ENCODE peak calls at places on chromosome 15, in seven cellular contexts. S is GDM1; W is C1 segment of cervical spinal cord; G is A172; Q is upper lobe of right lung; K is fibroblast of mammary gland; F is stimulated activated effector memory CD8-positive, alpha-beta T cell treated with anti-CD3 and anti-CD28 coated beads, Interleukin-12 subunit alpha, Interleukin-12 subunit beta, amount 100 ng/mL, for 72 hours. P is an unnamed sample.

GRCh38 chr15:67178569-67179210 is 75.8 kb downstream of the AAGAB start:
- DNase-seq in K (peak; percentile 97), F (no peak), Q (no peak), S (no peak), G (peak; percentile 98), W (no peak), P (peak; percentile 96)

GRCh38 chr15:101129851-101130250 is 122.0 kb downstream of the CHSY1 start:
- DNase-seq in Q (no peak), K (no peak), S (no peak), F (no peak), G (no peak), W (no peak), P (no peak)

GRCh38 chr15:40115670-40116093 is 7.0 kb upstream of the BMF start:
- DNase-seq in K (no peak), S (peak; percentile 9), G (no peak), F (peak; percentile 73), Q (peak; percentile 89), W (peak; percentile 37), P (no peak)

GRCh38 chr15:74610302-74610951 is 5.2 kb upstream of the CLK3 start:
- DNase-seq in W (no peak), K (no peak), F (no peak), Q (no peak), S (no peak), G (no peak), P (no peak)

GRCh38 chr15:99409097-99409473 is 156.7 kb upstream of the MEF2A start:
- DNase-seq in Q (peak; percentile 81), G (peak; percentile 61), S (no peak), K (peak; percentile 66), F (no peak), W (peak; percentile 22), P (peak; percentile 80)

GRCh38 chr15:87877114-87877810 is 379.3 kb downstream of the NTRK3 start:
- DNase-seq in W (no peak), F (no peak), Q (no peak), S (no peak), G (peak; percentile 82), K (peak; percentile 2), P (peak; percentile 56)

GRCh38 chr15:88664151-88664778 is 25.4 kb downstream of the ISG20 start:
- DNase-seq in Q (no peak), S (no peak), G (no peak), W (no peak), F (no peak), K (no peak), P (no peak)

GRCh38 chr15:85168642-85169173 is 187.1 kb downstream of the PDE8A start:
- DNase-seq in F (peak; percentile 58), W (no peak), S (no peak), G (no peak), Q (peak; percentile 83), K (peak; percentile 8), P (peak; percentile 47)

GRCh38 chr15:70125605-70126004 is 27.9 kb upstream of the TLE3 start:
- DNase-seq in G (no peak), W (no peak), F (no peak), S (no peak), Q (no peak), K (no peak), P (no peak)

GRCh38 chr15:74723187-74723586 is 2.1 kb downstream of the CYP1A1 start:
- DNase-seq in G (no peak), W (no peak), S (no peak), F (no peak), K (no peak), Q (no peak), P (no peak)

GRCh38 chr15:86653344-86654192 is 573.9 kb downstream of the AGBL1 start:
- DNase-seq in F (no peak), Q (no peak), S (no peak), W (no peak), K (no peak), G (no peak), P (no peak)

GRCh38 chr15:97968380-97968779 is 7.9 kb downstream of the ARRDC4 start:
- DNase-seq in K (peak; percentile 85), S (no peak), W (no peak), Q (no peak), F (no peak), G (peak; percentile 14), P (no peak)

GRCh38 chr15:70259030-70259424 is 161.3 kb upstream of the TLE3 start:
- DNase-seq in F (peak; percentile 58), G (no peak), K (peak; percentile 59), Q (peak; percentile 82), S (peak; percentile 70), W (peak; percentile 57), P (no peak)

GRCh38 chr15:93420050-93420452 is 331.0 kb upstream of the RGMA start:
- DNase-seq in W (no peak), Q (no peak), G (no peak), F (no peak), K (no peak), S (no peak), P (no peak)

GRCh38 chr15:89369548-89369947 is 34.9 kb upstream of the POLG start:
- DNase-seq in S (no peak), G (no peak), K (no peak), W (no peak), Q (no peak), F (no peak), P (no peak)

GRCh38 chr15:25727116-25727515 is 136.0 kb downstream of the ATP10A start:
- DNase-seq in W (no peak), K (no peak), Q (no peak), G (no peak), S (no peak), F (no peak), P (no peak)

GRCh38 chr15:49847937-49848823 is 227.3 kb downstream of the DTWD1 start:
- DNase-seq in W (no peak), K (peak; percentile 100), S (no peak), F (no peak), Q (no peak), G (peak; percentile 46), P (peak; percentile 5)

GRCh38 chr15:101306341-101307047 is 11.4 kb upstream of the SNRPA1 start:
- DNase-seq in Q (peak; percentile 47), W (no peak), G (no peak), F (no peak), S (no peak), K (no peak), P (no peak)

GRCh38 chr15:97096303-97096835 is 765.9 kb downstream of the NR2F2 start:
- DNase-seq in W (no peak), F (no peak), S (no peak), Q (no peak), K (no peak), G (no peak), P (no peak)

GRCh38 chr15:86743283-86743903 is 663.7 kb downstream of the AGBL1 start:
- DNase-seq in K (peak; percentile 0), W (no peak), Q (no peak), S (peak; percentile 22), F (peak; percentile 68), G (peak; percentile 4), P (no peak)

GRCh38 chr15:36090276-36090946 is 489.0 kb upstream of the CDIN1 start:
- DNase-seq in Q (no peak), F (no peak), K (no peak), W (no peak), G (no peak), S (no peak), P (no peak)

GRCh38 chr15:97995881-97996603 is 35.5 kb downstream of the ARRDC4 start:
- DNase-seq in Q (no peak), G (no peak), W (no peak), S (peak; percentile 18), K (peak; percentile 15), F (no peak), P (peak; percentile 17)

GRCh38 chr15:78306176-78306774 is 6.9 kb upstream of the SKIC8 start:
- DNase-seq in F (no peak), S (no peak), Q (no peak), W (no peak), G (peak; percentile 72), K (peak; percentile 71), P (no peak)

GRCh38 chr15:62075595-62076279 is 9.0 kb downstream of the C2CD4A start:
- DNase-seq in Q (no peak), G (no peak), F (no peak), K (peak; percentile 89), S (no peak), W (no peak), P (no peak)

P was measured in HTR-8/SVneo.